ENCODE peak calls at places on chromosomes 7 and 10, in six cellular contexts. O, G, F, M, T and A are unnamed samples.

GRCh38 chr10:30185916-30186315 is 126.5 kb upstream of the JCAD start:
- DNase-seq in M (no peak), F (no peak), O (no peak), G (no peak), T (no peak), A (no peak)

GRCh38 chr10:32408690-32409089 is 37.2 kb upstream of the CCDC7 start:
- DNase-seq in T (no peak), F (no peak), O (no peak), G (no peak), M (no peak), A (no peak)

GRCh38 chr7:17506090-17506489 is 207.6 kb downstream of the AHR start:
- DNase-seq in T (no peak), F (no peak), G (no peak), O (peak), M (no peak), A (no peak)

GRCh38 chr10:61786728-61787127 is 114.8 kb upstream of the ARID5B start:
- DNase-seq in T (no peak), M (no peak), F (no peak), G (no peak), O (no peak), A (no peak)

GRCh38 chr10:69609077-69609476 is 21.0 kb upstream of the FAM241B start:
- DNase-seq in G (no peak), F (no peak), O (no peak), T (no peak), M (no peak), A (no peak)

GRCh38 chr7:31047747-31048146 is 4.4 kb upstream of the ADCYAP1R1 start:
- DNase-seq in M (no peak), T (no peak), F (no peak), G (no peak), O (no peak), A (no peak)

GRCh38 chr10:5589963-5590511 is 65.3 kb downstream of the CALML3 start:
- DNase-seq in G (no peak), F (no peak), O (no peak), M (peak), T (no peak), A (no peak)

GRCh38 chr7:48708635-48709034 is 215.7 kb upstream of the CDC14C start:
- DNase-seq in G (no peak), F (no peak), O (no peak), M (no peak), T (no peak), A (no peak)

GRCh38 chr10:81018898-81019890 is 481.5 kb downstream of the SH2D4B start:
- DNase-seq in O (no peak), M (no peak), T (peak), G (no peak), F (no peak), A (no peak)

GRCh38 chr7:26318921-26319320 is 27.3 kb downstream of the SNX10 start:
- DNase-seq in F (no peak), T (no peak), G (no peak), M (no peak), O (no peak), A (no peak)

GRCh38 chr10:32731527-32731926 is 226.5 kb downstream of the ITGB1 start:
- DNase-seq in O (no peak), M (no peak), G (no peak), F (no peak), T (no peak), A (no peak)

DNA sequence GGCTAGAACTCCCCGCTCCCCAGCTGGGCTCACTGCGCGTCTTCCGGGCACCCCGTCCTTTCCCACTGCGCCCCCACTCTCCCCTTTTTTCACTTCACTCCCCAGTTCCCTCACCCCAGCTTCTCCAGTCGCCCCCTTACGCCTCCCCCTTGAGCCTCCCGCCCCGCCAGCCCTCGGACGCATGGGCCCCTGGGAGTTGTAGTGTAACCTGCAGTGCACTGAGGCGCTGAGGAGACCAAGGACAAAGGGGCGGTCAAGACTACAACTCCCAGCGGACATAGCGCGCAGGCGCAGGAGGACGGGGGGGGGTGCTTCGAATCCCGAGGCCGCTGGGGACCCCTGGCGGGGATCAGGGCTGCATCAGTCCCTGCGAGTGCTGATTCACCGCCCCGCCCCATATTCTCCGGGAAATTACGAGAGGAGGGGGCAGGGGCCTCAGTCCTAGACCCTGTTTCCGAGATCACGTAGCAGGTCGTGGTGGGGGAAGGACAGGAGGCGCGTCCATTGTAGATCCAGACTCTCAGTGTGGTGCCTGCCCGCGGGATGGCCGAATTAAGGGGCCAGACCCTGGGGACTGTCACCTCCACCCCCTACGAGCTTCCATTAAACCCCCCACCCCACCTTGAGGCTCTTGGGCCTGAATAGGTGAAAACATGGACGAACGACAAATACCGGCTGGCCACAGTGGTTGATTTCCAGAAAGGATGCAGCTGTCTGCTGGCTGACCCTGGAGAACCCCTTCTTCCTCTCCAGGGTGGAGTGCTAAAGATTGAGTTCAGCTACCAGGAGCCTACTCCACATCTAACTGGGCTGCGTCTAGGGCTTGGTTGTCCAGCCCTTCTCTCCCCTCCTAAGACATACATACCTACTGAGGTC is 558 bp upstream of the YWHAG start:
- DNase-seq in F (peak), O (peak), G (peak), T (peak), M (peak), A (peak)
- TF ChIP-seq EP300 in F (peak), O (peak), G (no peak), T (no peak), M (peak), A (peak)

DNA sequence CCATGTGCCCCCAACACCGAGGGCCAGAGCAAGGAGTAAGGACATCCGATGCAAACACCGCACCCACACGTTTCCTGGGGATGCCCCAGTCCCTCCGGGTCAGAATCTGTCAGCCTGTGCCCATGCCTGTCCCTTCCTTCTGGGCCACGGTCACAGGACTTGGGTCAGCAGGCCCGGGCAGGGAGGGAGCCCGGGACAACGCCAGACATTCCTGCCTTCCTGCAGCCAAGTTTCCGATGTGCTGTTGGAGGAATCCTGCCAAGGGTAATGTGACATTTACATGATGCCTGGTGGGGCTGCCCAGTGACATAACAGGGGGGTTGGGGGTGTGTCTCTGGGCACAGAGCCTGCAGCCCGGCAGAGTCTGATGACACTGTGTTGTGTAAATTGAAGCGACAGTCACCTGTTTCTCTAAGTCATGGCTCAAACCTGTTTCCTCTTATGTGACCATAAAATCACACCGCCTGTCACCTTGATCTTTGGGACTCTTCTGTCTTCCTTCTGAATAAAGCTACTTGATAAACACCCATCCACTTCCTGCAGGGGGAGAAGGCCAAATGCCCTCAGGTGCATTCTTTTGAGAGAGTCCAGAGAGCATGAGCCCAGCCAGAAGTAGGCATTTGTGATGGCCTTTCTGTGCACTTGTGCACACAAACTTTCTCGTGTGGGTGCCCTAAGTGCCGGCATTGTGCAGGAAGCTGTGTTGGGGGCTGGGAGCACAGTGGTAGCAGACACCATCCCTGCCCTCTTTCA is 175.3 kb upstream of the RHEB start:
- DNase-seq in O (no peak), M (peak), T (peak), G (peak), F (no peak), A (peak)
- TF ChIP-seq EP300 in O (no peak), M (no peak), T (no peak), G (no peak), F (peak), A (no peak)

DNA sequence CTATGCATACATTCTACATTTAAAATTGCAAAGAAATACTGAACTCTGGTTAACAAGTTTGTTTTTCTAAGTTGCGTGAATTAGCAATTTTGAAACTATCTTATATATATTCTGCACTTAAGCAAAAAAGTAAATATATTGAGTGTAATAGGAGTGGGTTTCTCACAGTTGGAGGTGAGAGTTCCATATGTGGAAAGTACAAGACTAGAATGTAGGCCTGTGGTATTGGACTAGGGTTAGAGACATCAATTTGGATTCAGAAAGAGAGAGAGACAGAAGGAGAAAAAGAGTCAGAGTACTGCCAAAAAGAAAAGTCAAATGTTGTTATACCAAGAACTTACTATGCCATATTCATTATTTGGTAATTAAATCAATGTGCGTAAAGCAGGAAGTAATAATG is 47.3 kb upstream of the ITGB8 start:
- DNase-seq in T (no peak), O (no peak), G (no peak), M (no peak), F (no peak), A (no peak)
- TF ChIP-seq EP300 in T (no peak), O (no peak), G (no peak), M (no peak), F (no peak), A (no peak)

GRCh38 chr7:50266893-50267386 is 37.6 kb upstream of the IKZF1 start:
- DNase-seq in F (no peak), O (peak), T (no peak), G (no peak), M (no peak), A (no peak)

GRCh38 chr7:50265968-50266694 is 38.4 kb upstream of the IKZF1 start:
- DNase-seq in M (no peak), O (no peak), G (no peak), F (no peak), T (no peak), A (no peak)

GRCh38 chr7:50268990-50269389 is 35.5 kb upstream of the IKZF1 start:
- DNase-seq in G (no peak), F (no peak), O (no peak), M (no peak), T (no peak), A (no peak)

GRCh38 chr7:50268223-50268622 is 36.3 kb upstream of the IKZF1 start:
- DNase-seq in F (no peak), O (no peak), M (no peak), G (no peak), T (no peak), A (no peak)

GRCh38 chr7:50267525-50268041 is 36.9 kb upstream of the IKZF1 start:
- DNase-seq in T (no peak), M (no peak), G (no peak), F (no peak), O (no peak), A (no peak)
- TF ChIP-seq EP300 in T (no peak), M (no peak), G (no peak), F (no peak), O (no peak), A (no peak)

DNA sequence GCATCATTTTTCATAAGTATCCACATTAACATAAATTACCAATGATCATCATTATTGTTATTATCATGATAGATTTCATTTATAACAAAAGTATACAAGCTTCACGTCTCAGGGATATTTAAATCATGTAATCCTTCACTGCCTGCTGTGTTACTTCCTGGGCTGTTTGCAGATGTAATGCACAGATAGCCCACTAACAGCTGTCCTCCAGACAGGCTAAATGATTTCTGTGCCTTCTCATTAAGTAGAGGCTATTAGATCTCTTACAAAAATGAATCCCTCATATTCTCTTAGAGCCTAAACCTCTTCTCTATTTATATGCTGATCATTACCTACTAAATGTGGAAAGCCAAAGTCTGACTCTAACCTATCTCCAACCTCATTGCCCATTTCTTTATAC is 9.3 kb downstream of the PCLO start:
- DNase-seq in F (no peak), T (peak), M (no peak), O (no peak), G (no peak), A (no peak)
- TF ChIP-seq EP300 in F (no peak), T (no peak), M (no peak), O (no peak), G (no peak), A (no peak)

GRCh38 chr7:131620673-131621609 is 64.5 kb upstream of the PODXL start:
- DNase-seq in G (no peak), M (no peak), T (no peak), F (no peak), O (no peak), A (no peak)
- TF ChIP-seq EP300 in G (no peak), M (no peak), T (no peak), F (no peak), O (no peak), A (no peak)

DNA sequence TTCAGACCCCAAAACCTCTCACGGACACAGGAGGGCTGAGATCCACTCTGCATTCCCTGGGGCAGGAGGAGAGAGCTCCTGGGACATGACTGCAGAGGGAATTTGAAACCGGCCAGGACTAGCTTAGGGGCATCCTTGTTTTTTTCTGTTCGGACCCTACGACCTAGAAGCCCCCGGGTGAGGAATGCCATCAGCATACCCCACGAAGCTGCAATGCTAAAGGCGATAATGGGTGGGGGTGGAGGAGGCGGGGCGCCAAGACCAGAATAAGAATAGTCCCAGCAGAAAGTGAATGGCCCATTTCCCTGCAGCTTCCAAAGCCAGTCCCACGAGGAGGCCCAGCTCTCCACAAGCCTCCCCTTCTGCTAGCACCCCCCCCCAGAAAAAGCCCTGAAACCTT is 4.0 kb downstream of the PDGFA start:
- DNase-seq in G (no peak), M (no peak), O (no peak), T (no peak), F (no peak), A (no peak)
- TF ChIP-seq EP300 in G (no peak), M (no peak), O (no peak), T (no peak), F (no peak), A (no peak)

DNA sequence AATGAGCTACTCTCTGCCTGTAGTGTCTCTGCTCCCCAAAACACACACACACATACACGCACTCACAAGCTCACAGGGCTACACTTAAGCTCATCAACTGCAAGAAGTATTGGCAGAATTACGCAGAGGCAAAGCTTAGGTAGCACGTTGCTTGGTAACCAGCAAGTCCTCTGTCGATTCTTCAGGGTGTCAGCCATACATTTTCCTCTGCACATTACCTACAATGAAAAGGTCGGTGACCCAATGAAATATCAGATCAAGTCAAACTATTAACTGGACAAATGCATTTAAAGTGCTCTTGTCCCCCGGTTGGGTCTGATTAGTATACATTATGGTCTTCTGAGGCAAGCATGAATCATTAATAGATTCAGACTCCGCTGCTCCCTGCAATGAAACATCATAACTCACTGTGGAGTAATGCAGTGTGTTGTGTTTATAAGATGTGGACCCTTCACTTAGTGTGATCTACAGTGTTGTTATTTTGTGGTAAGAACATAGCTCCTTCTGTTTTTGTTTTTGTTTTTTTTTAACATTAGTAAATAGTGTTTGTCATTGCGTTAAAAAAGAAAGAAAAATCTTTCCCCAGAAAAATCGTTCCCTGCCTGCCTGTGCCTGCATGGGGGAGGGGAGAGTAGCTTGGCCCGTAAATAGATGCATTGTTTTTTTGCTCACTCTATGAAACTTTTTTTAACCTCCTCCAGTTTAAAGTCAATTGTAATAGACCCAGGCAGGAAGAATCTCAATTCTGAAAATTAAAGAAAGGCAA is 325.5 kb downstream of the SFMBT2 start:
- DNase-seq in M (no peak), F (no peak), T (no peak), O (no peak), G (no peak), A (no peak)
- TF ChIP-seq EP300 in M (no peak), F (no peak), T (no peak), O (no peak), G (no peak), A (no peak)

DNA sequence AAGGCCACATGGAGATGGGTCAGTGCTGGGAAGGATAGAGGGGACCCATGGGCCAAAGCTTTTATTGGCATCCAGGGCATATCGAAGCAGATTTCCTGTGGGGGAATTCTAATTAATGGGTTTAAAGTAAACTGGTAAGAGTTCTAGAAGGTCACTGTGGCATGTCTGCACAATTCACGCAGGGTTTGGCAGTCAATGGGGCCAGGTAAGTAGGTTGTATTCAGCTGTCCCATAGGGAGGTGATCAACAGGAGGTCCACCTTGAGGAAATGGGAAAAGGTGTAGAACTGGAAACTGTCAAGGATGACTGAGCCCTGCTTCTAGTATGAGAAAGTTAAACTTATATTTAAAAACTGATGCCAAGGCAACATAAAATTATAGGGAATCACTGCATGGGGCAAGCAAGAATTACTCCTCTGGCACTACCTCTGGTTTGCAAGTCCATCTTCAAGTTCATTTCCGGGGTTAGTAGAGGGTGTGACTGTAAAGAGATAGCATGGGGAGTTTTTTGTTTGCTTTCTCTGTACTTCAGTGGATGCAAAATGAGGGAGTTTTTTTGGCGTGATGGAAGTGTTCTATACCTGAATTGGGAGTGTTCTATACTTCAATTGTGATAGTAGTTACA is 22.5 kb downstream of the TBC1D12 start:
- DNase-seq in G (no peak), O (no peak), M (no peak), T (no peak), F (no peak), A (no peak)
- TF ChIP-seq EP300 in G (no peak), O (no peak), M (no peak), T (no peak), F (no peak), A (no peak)

GRCh38 chr7:67019562-67020390 is 23.1 kb downstream of the TYW1 start:
- DNase-seq in T (peak), G (no peak), M (no peak), F (no peak), O (no peak), A (peak)
- TF ChIP-seq EP300 in T (peak), G (no peak), M (no peak), F (no peak), O (no peak), A (no peak)